ENCODE peak calls at places on chromosome 5, in four cellular contexts. C is HFFc6; A is esophagus squamous epithelium; U is activated naive CD4-positive, alpha-beta T cell treated with anti-CD3 and anti-CD28 coated beads for 36 hours. D is an unnamed sample.

GRCh38 chr5:39283231-39283818 is 64.0 kb upstream of the FYB1 start:
- DNase-seq in C (peak), A (no peak), U (peak), D (peak)

GRCh38 chr5:43042626-43043399 is 2.7 kb upstream of the ANXA2R start:
- DNase-seq in C (peak), A (no peak), U (peak), D (no peak)

GRCh38 chr5:57532513-57533497 is 50.2 kb upstream of the ACTBL2 start:
- DNase-seq in C (peak), A (no peak), U (no peak), D (peak)

GRCh38 chr5:159174511-159175168 is 34.7 kb downstream of the RNF145 start:
- DNase-seq in C (no peak), A (no peak), U (no peak), D (no peak)

GRCh38 chr5:23389543-23390215 is 117.7 kb upstream of the PRDM9 start:
- DNase-seq in C (no peak), A (no peak), U (no peak), D (no peak)

GRCh38 chr5:56640763-56641406 is 174.5 kb upstream of the MAP3K1 start:
- DNase-seq in C (no peak), A (no peak), U (no peak), D (no peak)

GRCh38 chr5:50675385-50675784 is 8.9 kb downstream of the PARP8 start:
- DNase-seq in C (no peak), A (no peak), U (no peak), D (no peak)

GRCh38 chr5:78717674-78718073 is 69.1 kb upstream of the LHFPL2 start:
- DNase-seq in C (no peak), A (no peak), U (no peak), D (no peak)

GRCh38 chr5:132489051-132489770 is 1.4 kb downstream of the IRF1 start:
- DNase-seq in C (no peak), A (no peak), U (no peak), D (no peak)

D was measured in non-pigmented ciliary epithelial cell.